ENCODE peak calls at places on chromosomes 5 and 9, in nine cellular contexts. Y is tibial artery, T is ecto neural progenitor cell, R is choroid plexus epithelial cell, P is neuronal stem cell, A is EH, G is AG04449, E is T follicular helper cell, D is NCI-H446 treated with DMSO at 0.1 percent for 48 hours. N is an unnamed sample.

GRCh38 chr5:74401566-74402320 is 238.8 kb downstream of the ENC1 start:
- DNase-seq in D (no peak), Y (no peak), T (no peak), P (no peak), E (no peak), G (no peak), A (no peak), R (no peak), N (no peak)

GRCh38 chr5:1523793-1524480 is at the start of gene LPCAT1:
- DNase-seq in E (peak; percentile 47), Y (peak; percentile 88), G (no peak), P (peak; percentile 77), D (peak; percentile 61), A (peak; percentile 75), T (peak; percentile 88), R (peak; percentile 70), N (peak; percentile 82)

GRCh38 chr9:113675475-113675941 is 200.6 kb upstream of the ZNF618 start:
- DNase-seq in D (no peak), A (peak; percentile 100), T (no peak), E (no peak), P (no peak), R (peak; percentile 91), G (peak; percentile 87), Y (peak; percentile 87), N (no peak)

GRCh38 chr9:38707885-38708640 is 11.9 kb downstream of the FAM240B start:
- DNase-seq in Y (no peak), A (no peak), P (no peak), G (no peak), D (no peak), E (no peak), T (no peak), R (peak; percentile 31), N (no peak)

GRCh38 chr5:99104538-99105132 is 175.8 kb upstream of the CHD1 start:
- DNase-seq in D (peak; percentile 13), P (peak; percentile 23), G (no peak), T (no peak), Y (no peak), R (peak; percentile 66), A (peak; percentile 29), E (no peak), N (no peak)

GRCh38 chr5:156922207-156922792 is 40.7 kb downstream of the TIMD4 start:
- DNase-seq in G (no peak), P (no peak), E (no peak), T (no peak), R (no peak), A (no peak), Y (no peak), D (no peak), N (no peak)

GRCh38 chr9:121655231-121655755 is 3.9 kb downstream of the DAB2IP start:
- DNase-seq in D (no peak), R (no peak), A (no peak), P (no peak), G (no peak), T (no peak), Y (no peak), E (no peak), N (no peak)

GRCh38 chr9:73009649-73010288 is 56.9 kb upstream of the ALDH1A1 start:
- DNase-seq in G (no peak), A (no peak), R (peak; percentile 7), D (no peak), Y (no peak), T (no peak), P (no peak), E (no peak), N (no peak)

GRCh38 chr5:23042231-23042630 is 189.1 kb upstream of the CDH12 start:
- DNase-seq in E (no peak), A (no peak), T (no peak), D (no peak), R (no peak), P (no peak), Y (no peak), G (no peak), N (no peak)

GRCh38 chr5:99037668-99038067 is 108.9 kb upstream of the CHD1 start:
- DNase-seq in R (peak; percentile 20), D (no peak), Y (no peak), G (no peak), P (no peak), A (no peak), E (peak; percentile 35), T (no peak), N (peak; percentile 39)

GRCh38 chr5:78720997-78721396 is 72.4 kb upstream of the LHFPL2 start:
- DNase-seq in R (no peak), E (no peak), Y (no peak), G (no peak), T (no peak), A (no peak), P (no peak), D (no peak), N (no peak)

GRCh38 chr5:22593592-22593991 is 259.6 kb downstream of the CDH12 start:
- DNase-seq in G (no peak), P (no peak), E (no peak), R (no peak), A (no peak), D (no peak), T (no peak), Y (no peak), N (no peak)

GRCh38 chr9:110767559-110768063 is 99.0 kb downstream of the MUSK start:
- DNase-seq in A (peak; percentile 36), Y (peak; percentile 79), D (no peak), T (no peak), P (no peak), R (peak; percentile 98), E (no peak), G (no peak), N (no peak)

GRCh38 chr5:120344181-120344580 is 119.9 kb upstream of the PRR16 start:
- DNase-seq in R (no peak), T (no peak), D (no peak), E (no peak), Y (no peak), P (no peak), G (no peak), A (peak; percentile 65), N (no peak)

GRCh38 chr5:118863345-118863744 is 125.0 kb downstream of the DTWD2 start:
- DNase-seq in D (no peak), A (peak; percentile 53), T (no peak), G (peak; percentile 5), R (no peak), Y (no peak), E (no peak), P (no peak), N (no peak)

GRCh38 chr5:58860680-58861079 is 277.8 kb downstream of the RAB3C start:
- DNase-seq in E (no peak), G (no peak), A (no peak), Y (no peak), T (no peak), P (no peak), R (peak; percentile 16), D (no peak), N (no peak)

GRCh38 chr5:55226027-55226933 is 835 bp downstream of the MCIDAS start:
- DNase-seq in G (no peak), P (peak; percentile 73), T (peak; percentile 91), R (no peak), E (no peak), A (peak; percentile 43), D (peak; percentile 43), Y (no peak), N (no peak)

GRCh38 chr9:129185991-129186390 is 7.9 kb upstream of the IER5L start:
- DNase-seq in E (no peak), R (peak; percentile 39), D (no peak), A (peak; percentile 54), P (no peak), T (no peak), Y (no peak), G (no peak), N (no peak)

GRCh38 chr9:99690573-99690972 is 131.1 kb upstream of the NR4A3 start:
- DNase-seq in G (no peak), D (peak; percentile 74), T (no peak), A (no peak), R (no peak), E (no peak), Y (no peak), P (no peak), N (no peak)

GRCh38 chr5:137669796-137670195 is 66.1 kb downstream of the KLHL3 start:
- DNase-seq in G (no peak), R (no peak), D (no peak), Y (no peak), A (no peak), E (no peak), P (no peak), T (no peak), N (no peak)

GRCh38 chr9:129558063-129558550 is 62.8 kb downstream of the C9orf50 start:
- DNase-seq in P (no peak), A (no peak), T (no peak), E (no peak), D (no peak), R (no peak), G (no peak), Y (no peak), N (no peak)

GRCh38 chr9:20302229-20302628 is 320.1 kb downstream of the MLLT3 start:
- DNase-seq in D (no peak), R (no peak), T (no peak), G (no peak), E (no peak), A (no peak), P (no peak), Y (no peak), N (no peak)

GRCh38 chr9:127390563-127390962 is 6.4 kb upstream of the SLC2A8 start:
- DNase-seq in Y (no peak), E (no peak), P (no peak), T (no peak), G (no peak), D (no peak), R (no peak), A (no peak), N (no peak)

GRCh38 chr9:125524522-125524921 is 182.5 kb downstream of the MAPKAP1 start:
- DNase-seq in Y (no peak), R (peak; percentile 59), D (no peak), P (no peak), E (no peak), A (peak; percentile 50), T (no peak), G (no peak), N (no peak)

GRCh38 chr5:133205204-133205603 is 153.4 kb downstream of the HSPA4 start:
- DNase-seq in P (no peak), R (peak; percentile 45), A (peak; percentile 21), Y (no peak), D (no peak), G (no peak), T (no peak), E (no peak), N (no peak)

GRCh38 chr5:137836997-137837396 is 30.7 kb upstream of the MYOT start:
- DNase-seq in E (no peak), A (peak; percentile 48), R (peak; percentile 72), P (no peak), T (no peak), D (no peak), G (no peak), Y (no peak), N (no peak)

GRCh38 chr5:154273028-154273617 is 82.6 kb downstream of the GALNT10 start:
- DNase-seq in R (peak; percentile 91), P (no peak), Y (no peak), E (no peak), G (no peak), D (no peak), T (peak; percentile 43), A (peak; percentile 61), N (no peak)

GRCh38 chr9:111925017-111925770 is 28.6 kb downstream of the UGCG start:
- DNase-seq in R (no peak), E (no peak), A (no peak), D (no peak), T (no peak), Y (no peak), G (no peak), P (no peak), N (no peak)

GRCh38 chr9:37604296-37604695 is 11.9 kb upstream of the TOMM5 start:
- DNase-seq in R (no peak), G (no peak), E (no peak), D (no peak), A (no peak), P (no peak), T (no peak), Y (no peak), N (no peak)

GRCh38 chr9:122364783-122365150 is 6.1 kb upstream of the PTGS1 start:
- DNase-seq in Y (peak; percentile 73), T (no peak), R (no peak), G (no peak), A (peak; percentile 78), D (no peak), P (no peak), E (no peak), N (no peak)

GRCh38 chr5:42552597-42552996 is 129.4 kb downstream of the GHR start:
- DNase-seq in R (no peak), G (no peak), T (no peak), Y (no peak), E (no peak), D (no peak), A (no peak), P (no peak), N (no peak)